ENCODE peak calls at places on chromosomes 3 and 15, in five cellular contexts. A, D, U, F and R are unnamed samples.

GRCh38 chr3:67940200-67940952 is 286.0 kb upstream of the SUCLG2 start:
- DNase-seq in A (no peak), D (no peak), U (no peak), F (peak), R (peak)

GRCh38 chr15:81789403-81789802 is 256.4 kb downstream of the MEX3B start:
- DNase-seq in A (no peak), D (no peak), U (no peak), F (no peak), R (no peak)

GRCh38 chr15:36970522-36970921 is 129.8 kb downstream of the MEIS2 start:
- DNase-seq in A (no peak), D (no peak), U (no peak), F (no peak), R (no peak)

GRCh38 chr3:132981746-132982145 is 56.4 kb upstream of the TMEM108 start:
- DNase-seq in A (no peak), D (no peak), U (no peak), F (no peak), R (no peak)

GRCh38 chr3:185717627-185718330 is 107.1 kb downstream of the IGF2BP2 start:
- DNase-seq in A (no peak), D (no peak), U (no peak), F (no peak), R (no peak)

GRCh38 chr15:96046620-96047240 is 283.8 kb upstream of the NR2F2 start:
- DNase-seq in A (no peak), D (no peak), U (no peak), F (no peak), R (no peak)

GRCh38 chr15:68098465-68098864 is 44.4 kb downstream of the PIAS1 start:
- DNase-seq in A (no peak), D (no peak), U (no peak), F (no peak), R (no peak)

GRCh38 chr3:144344925-144345548 is 373.4 kb downstream of the DIPK2A start:
- DNase-seq in A (no peak), D (no peak), U (no peak), F (no peak), R (no peak)

GRCh38 chr3:33060609-33061337 is 36.2 kb downstream of the GLB1 start:
- DNase-seq in A (peak), D (no peak), U (no peak), F (no peak), R (no peak)

GRCh38 chr3:56700136-56700535 is 17.1 kb upstream of the TASOR start:
- DNase-seq in A (no peak), D (no peak), U (no peak), F (no peak), R (no peak)

GRCh38 chr3:193346259-193346658 is 32.3 kb downstream of the ATP13A5 start:
- DNase-seq in A (no peak), D (no peak), U (no peak), F (no peak), R (no peak)

GRCh38 chr3:31288641-31289100 is 244.1 kb upstream of the STT3B start:
- DNase-seq in A (no peak), D (no peak), U (no peak), F (no peak), R (peak)

GRCh38 chr3:187368251-187368733 is at the start of gene RTP4:
- DNase-seq in A (no peak), D (peak), U (peak), F (no peak), R (peak)

GRCh38 chr3:189953551-189953950 is 167.1 kb downstream of the P3H2 start:
- DNase-seq in A (no peak), D (no peak), U (no peak), F (no peak), R (no peak)

GRCh38 chr3:188712257-188712924 is 459.4 kb upstream of the TPRG1 start:
- DNase-seq in A (no peak), D (no peak), U (no peak), F (no peak), R (peak)

GRCh38 chr15:78651007-78651406 is 10.0 kb upstream of the CHRNB4 start:
- DNase-seq in A (no peak), D (no peak), U (no peak), F (no peak), R (no peak)

GRCh38 chr15:48046813-48047483 is 73.8 kb upstream of the SLC24A5 start:
- DNase-seq in A (no peak), D (no peak), U (no peak), F (no peak), R (no peak)

GRCh38 chr3:112127522-112128494 is 5.2 kb downstream of the GCSAM start:
- DNase-seq in A (no peak), D (no peak), U (no peak), F (no peak), R (no peak)

GRCh38 chr3:125337506-125337905 is 37.6 kb downstream of the ZNF148 start:
- DNase-seq in A (no peak), D (no peak), U (no peak), F (no peak), R (peak)

GRCh38 chr3:134094491-134094890 is 64.8 kb upstream of the SLCO2A1 start:
- DNase-seq in A (no peak), D (no peak), U (no peak), F (no peak), R (peak)

GRCh38 chr3:16286161-16286560 is 21.1 kb downstream of the OXNAD1 start:
- DNase-seq in A (peak), D (no peak), U (peak), F (no peak), R (no peak)

GRCh38 chr3:10223676-10224639 is 24.3 kb upstream of the TATDN2 start:
- DNase-seq in A (peak), D (no peak), U (no peak), F (no peak), R (no peak)

GRCh38 chr3:97958396-97958795 is 13.8 kb downstream of the RIOX2 start:
- DNase-seq in A (no peak), D (no peak), U (no peak), F (no peak), R (peak)

GRCh38 chr3:133927543-133928066 is 31.9 kb upstream of the RAB6B start:
- DNase-seq in A (peak), D (peak), U (peak), F (no peak), R (peak)

GRCh38 chr15:55003900-55004879 is 192.6 kb downstream of the RSL24D1 start:
- DNase-seq in A (no peak), D (no peak), U (no peak), F (no peak), R (no peak)

GRCh38 chr15:36177590-36178281 is 401.7 kb upstream of the CDIN1 start:
- DNase-seq in A (no peak), D (no peak), U (no peak), F (no peak), R (peak)

GRCh38 chr3:21390856-21391255 is 360.2 kb downstream of the ZNF385D start:
- DNase-seq in A (no peak), D (no peak), U (no peak), F (no peak), R (no peak)

GRCh38 chr3:196684548-196685407 is 27.3 kb downstream of the CEP19 start:
- DNase-seq in A (peak), D (peak), U (peak), F (peak), R (peak)

GRCh38 chr3:178231645-178232044 is 304.6 kb upstream of the KCNMB2 start:
- DNase-seq in A (no peak), D (no peak), U (no peak), F (no peak), R (no peak)

GRCh38 chr3:175149675-175150074 is 290.5 kb downstream of the NAALADL2 start:
- DNase-seq in A (no peak), D (no peak), U (no peak), F (no peak), R (no peak)

GRCh38 chr15:35596261-35596660 is 50.3 kb upstream of the DPH6 start:
- DNase-seq in A (no peak), D (no peak), U (no peak), F (no peak), R (peak)

GRCh38 chr3:30546934-30547333 is 59.5 kb upstream of the TGFBR2 start:
- DNase-seq in A (no peak), D (no peak), U (no peak), F (no peak), R (no peak)

GRCh38 chr3:67349551-67350174 is 304.7 kb downstream of the SUCLG2 start:
- DNase-seq in A (no peak), D (no peak), U (peak), F (peak), R (no peak)

GRCh38 chr15:69824075-69824876 is 273.4 kb downstream of the TLE3 start:
- DNase-seq in A (no peak), D (no peak), U (no peak), F (no peak), R (no peak)

GRCh38 chr3:43001094-43001553 is 22.0 kb downstream of the GASK1A start:
- DNase-seq in A (no peak), D (no peak), U (no peak), F (no peak), R (peak)

GRCh38 chr15:80999623-81000036 is 1.1 kb upstream of the TLNRD1 start:
- DNase-seq in A (no peak), D (no peak), U (no peak), F (no peak), R (no peak)

GRCh38 chr15:71530116-71530515 is 280.2 kb upstream of the NR2E3 start:
- DNase-seq in A (no peak), D (no peak), U (no peak), F (no peak), R (no peak)

GRCh38 chr3:133038089-133038730 is at the start of gene TMEM108:
- DNase-seq in A (no peak), D (peak), U (no peak), F (no peak), R (peak)

GRCh38 chr3:15206662-15207576 is 873 bp downstream of the CAPN7 start:
- DNase-seq in A (peak), D (no peak), U (no peak), F (peak), R (peak)